ENCODE peak calls at places on chromosomes 7 and 10, in seven cellular contexts. J is mammary epithelial cell; W is thyroid gland; Y is CD8-positive, alpha-beta T cell; R is BJ; P is AG04450; F is GM12865. M is an unnamed sample.

GRCh38 chr7:33418251-33418701 is 288.9 kb downstream of the BBS9 start:
- DNase-seq in F (no peak), W (no peak), Y (no peak), R (no peak), P (no peak), J (no peak), M (no peak)

GRCh38 chr10:58839771-58840170 is 327.1 kb downstream of the BICC1 start:
- DNase-seq in P (no peak), Y (no peak), R (no peak), W (no peak), J (no peak), F (no peak), M (no peak)

GRCh38 chr10:9157656-9158055 is 1103.2 kb downstream of the GATA3 start:
- DNase-seq in J (no peak), W (no peak), Y (no peak), R (no peak), F (no peak), P (no peak), M (no peak)

GRCh38 chr7:50812847-50813475 is 30.3 kb upstream of the GRB10 start:
- DNase-seq in J (peak), P (no peak), Y (no peak), W (peak), R (peak), F (no peak), M (no peak)

GRCh38 chr7:98420966-98421612 is 20.2 kb upstream of the BAIAP2L1 start:
- DNase-seq in P (no peak), J (peak), Y (peak), F (peak), R (no peak), W (peak), M (peak)

GRCh38 chr7:81846398-81846797 is 76.6 kb upstream of the HGF start:
- DNase-seq in Y (no peak), J (no peak), R (peak), W (peak), F (peak), P (peak), M (no peak)

GRCh38 chr7:77326131-77326530 is 90.0 kb downstream of the GSAP start:
- DNase-seq in J (peak), R (no peak), W (no peak), P (no peak), Y (no peak), F (peak), M (no peak)

GRCh38 chr7:151891182-151891581 is 14.3 kb upstream of the PRKAG2 start:
- DNase-seq in P (no peak), W (no peak), R (no peak), J (no peak), F (no peak), Y (no peak), M (no peak)

GRCh38 chr7:31101544-31101943 is 49.4 kb downstream of the ADCYAP1R1 start:
- DNase-seq in P (no peak), F (no peak), W (no peak), R (no peak), J (no peak), Y (no peak), M (no peak)

GRCh38 chr7:138670594-138670993 is 30.6 kb downstream of the SVOPL start:
- DNase-seq in P (no peak), Y (no peak), R (no peak), J (no peak), W (no peak), F (no peak), M (no peak)

GRCh38 chr7:101963693-101964092 is 146.3 kb downstream of the CUX1 start:
- DNase-seq in R (no peak), J (no peak), W (no peak), P (no peak), F (no peak), Y (no peak), M (no peak)

GRCh38 chr10:35367991-35368390 is 31.7 kb downstream of the CCNY start:
- DNase-seq in P (no peak), Y (no peak), J (no peak), W (no peak), F (no peak), R (no peak), M (no peak)

GRCh38 chr7:14414274-14414986 is 425.0 kb upstream of the ETV1 start:
- DNase-seq in P (no peak), J (no peak), Y (no peak), R (no peak), F (no peak), W (no peak), M (no peak)

GRCh38 chr10:122154034-122154732 is 116.9 kb upstream of the BTBD16 start:
- DNase-seq in F (no peak), W (no peak), P (no peak), J (no peak), R (no peak), Y (no peak), M (no peak)

GRCh38 chr10:6333086-6333485 is 130.4 kb downstream of the PFKFB3 start:
- DNase-seq in Y (no peak), J (no peak), F (no peak), P (no peak), R (no peak), W (no peak), M (no peak)

GRCh38 chr10:100186813-100187212 is 984 bp upstream of the ERLIN1 start:
- DNase-seq in P (no peak), F (peak), J (no peak), W (peak), Y (no peak), R (no peak), M (peak)

GRCh38 chr10:80461208-80462183 is 7.4 kb downstream of the TSPAN14 start:
- DNase-seq in F (no peak), R (no peak), Y (no peak), W (peak), P (no peak), J (no peak), M (peak)

GRCh38 chr7:156764016-156764669 is 123.6 kb downstream of the RNF32 start:
- DNase-seq in Y (no peak), W (peak), R (no peak), F (no peak), J (peak), P (peak), M (peak)

GRCh38 chr10:96588060-96588554 is 1.3 kb upstream of the TM9SF3 start:
- DNase-seq in F (peak), P (no peak), J (no peak), W (peak), Y (no peak), R (no peak), M (no peak)

GRCh38 chr10:78225611-78226010 is 191.9 kb downstream of the RPS24 start:
- DNase-seq in J (no peak), W (no peak), Y (no peak), R (no peak), F (no peak), P (no peak), M (no peak)

GRCh38 chr10:43961523-43962345 is 313.1 kb upstream of the ZNF32 start:
- DNase-seq in R (no peak), F (no peak), P (no peak), W (no peak), J (no peak), Y (no peak), M (no peak)

GRCh38 chr7:72078301-72078700 is 333.8 kb downstream of the CALN1 start:
- DNase-seq in P (no peak), F (no peak), Y (no peak), J (no peak), R (no peak), W (no peak), M (no peak)

DNA sequence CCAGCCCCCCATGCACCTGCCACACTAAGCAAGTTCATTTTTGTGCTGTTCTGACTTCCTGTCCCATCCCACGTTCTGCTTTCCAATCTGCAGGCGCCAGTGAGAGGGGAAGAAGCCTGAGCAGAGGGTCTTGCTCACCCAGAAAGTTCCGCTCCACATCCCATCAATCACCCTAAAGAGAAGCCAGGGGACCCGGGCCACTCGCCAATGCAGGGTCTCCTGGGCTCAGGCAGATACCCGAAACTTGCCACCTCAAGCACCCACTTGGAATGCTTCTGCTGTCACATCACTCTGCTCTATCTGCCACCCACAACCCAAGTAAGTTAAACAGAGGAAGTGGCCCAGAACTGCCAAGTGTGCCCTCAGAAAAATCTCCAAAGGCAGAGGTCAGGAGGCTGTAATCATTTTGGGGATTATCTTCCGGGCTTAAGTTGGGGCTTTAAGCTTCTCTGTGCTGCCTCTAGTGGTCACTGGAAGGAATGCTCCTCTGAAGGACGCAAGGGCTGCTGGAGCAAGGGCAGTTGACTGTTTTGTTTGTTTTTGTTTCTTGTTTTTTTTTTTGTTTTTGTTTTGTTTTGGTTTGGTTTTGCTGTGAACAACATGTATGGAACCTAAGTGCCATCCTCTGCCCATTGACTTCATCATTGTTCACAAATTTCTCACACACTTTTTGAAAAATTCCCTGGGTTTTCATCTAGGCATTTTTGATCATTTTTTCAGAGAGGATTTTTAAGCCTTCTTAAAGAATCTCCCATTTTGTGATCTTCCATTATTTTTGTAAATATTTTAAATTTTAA is 25.5 kb downstream of the PRR15 start:
- DNase-seq in J (no peak), W (peak), R (no peak), P (peak), Y (no peak), F (peak), M (peak)
- H3K4me3 ChIP-seq in J (no peak), W (no peak), R (no peak), P (no peak), Y (no peak), F (no peak), M (no peak)

DNA sequence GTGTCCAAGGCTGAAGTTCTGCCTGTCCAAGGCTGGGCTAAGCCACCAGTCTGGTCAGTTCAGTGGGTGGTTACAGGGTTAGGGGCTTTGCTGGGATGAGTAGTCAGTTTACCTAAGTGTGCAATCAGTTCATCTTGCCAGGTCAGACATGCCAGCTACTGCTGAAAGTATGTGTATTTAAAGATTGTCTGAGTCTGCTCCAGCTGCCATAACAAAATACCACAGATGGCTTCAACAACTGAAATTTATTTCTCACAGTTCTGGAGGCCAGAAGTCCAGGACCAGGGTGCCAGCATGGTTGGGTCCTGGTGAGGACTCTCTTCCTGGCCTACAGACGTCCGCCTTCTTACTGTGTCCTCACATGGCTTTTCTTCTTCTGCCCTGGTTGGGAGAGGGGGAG is 52.4 kb upstream of the TNS3 start:
- DNase-seq in P (no peak), F (no peak), J (peak), Y (no peak), R (no peak), W (no peak), M (no peak)
- H3K4me3 ChIP-seq in P (no peak), F (no peak), J (no peak), Y (no peak), R (no peak), W (no peak), M (no peak)

GRCh38 chr7:100171087-100171681 is 2.8 kb upstream of the GAL3ST4 start:
- DNase-seq in R (no peak), P (no peak), Y (no peak), J (no peak), F (no peak), W (no peak), M (no peak)
- H3K4me3 ChIP-seq in R (peak), P (no peak), Y (peak), J (no peak), F (no peak), W (no peak), M (no peak)

GRCh38 chr7:945147-945555 is 9.3 kb downstream of the ADAP1 start:
- DNase-seq in F (no peak), J (no peak), Y (no peak), R (no peak), P (no peak), W (peak), M (no peak)

GRCh38 chr7:946256-946996 is 8.1 kb downstream of the ADAP1 start:
- DNase-seq in P (no peak), W (no peak), F (no peak), J (no peak), Y (no peak), R (no peak), M (no peak)

GRCh38 chr7:945556-946255 is 8.8 kb downstream of the ADAP1 start:
- DNase-seq in F (no peak), P (no peak), J (peak), W (peak), Y (no peak), R (no peak), M (no peak)

GRCh38 chr7:947391-948210 is 6.9 kb downstream of the ADAP1 start:
- DNase-seq in P (no peak), R (no peak), W (no peak), F (no peak), J (no peak), Y (no peak), M (no peak)

DNA sequence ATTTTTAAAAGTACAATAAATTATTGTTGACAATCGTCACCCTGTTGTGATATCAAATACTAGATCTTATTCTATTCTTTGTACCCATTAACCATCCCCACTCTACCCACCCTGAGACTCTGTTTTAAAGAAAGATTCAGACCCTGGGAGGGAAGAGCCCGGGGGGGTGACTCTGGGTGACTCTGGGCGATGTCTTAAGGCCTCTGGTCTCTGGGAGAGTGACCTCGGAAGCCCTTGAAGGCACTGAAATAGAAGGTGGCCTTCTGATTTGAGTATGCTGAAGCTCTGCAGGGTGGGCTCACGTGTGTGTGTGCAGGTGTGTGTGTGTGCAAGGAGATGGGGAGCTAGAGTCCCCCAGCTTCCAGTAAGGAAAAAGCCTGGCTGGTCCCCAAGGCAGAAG is 9.7 kb downstream of the ADAP1 start:
- DNase-seq in W (no peak), F (no peak), R (no peak), P (no peak), Y (no peak), J (no peak), M (no peak)
- H3K4me3 ChIP-seq in W (no peak), F (no peak), R (no peak), P (no peak), Y (no peak), J (no peak), M (no peak)

GRCh38 chr10:83248232-83248631 is 891.1 kb upstream of the GHITM start:
- DNase-seq in W (no peak), P (no peak), Y (no peak), J (no peak), R (peak), F (no peak), M (no peak)

GRCh38 chr10:83252169-83252568 is 887.1 kb upstream of the GHITM start:
- DNase-seq in W (no peak), J (no peak), F (no peak), P (no peak), R (no peak), Y (no peak), M (no peak)

GRCh38 chr10:83254698-83255097 is 884.6 kb upstream of the GHITM start:
- DNase-seq in Y (no peak), W (no peak), F (no peak), J (no peak), R (no peak), P (no peak), M (no peak)

DNA sequence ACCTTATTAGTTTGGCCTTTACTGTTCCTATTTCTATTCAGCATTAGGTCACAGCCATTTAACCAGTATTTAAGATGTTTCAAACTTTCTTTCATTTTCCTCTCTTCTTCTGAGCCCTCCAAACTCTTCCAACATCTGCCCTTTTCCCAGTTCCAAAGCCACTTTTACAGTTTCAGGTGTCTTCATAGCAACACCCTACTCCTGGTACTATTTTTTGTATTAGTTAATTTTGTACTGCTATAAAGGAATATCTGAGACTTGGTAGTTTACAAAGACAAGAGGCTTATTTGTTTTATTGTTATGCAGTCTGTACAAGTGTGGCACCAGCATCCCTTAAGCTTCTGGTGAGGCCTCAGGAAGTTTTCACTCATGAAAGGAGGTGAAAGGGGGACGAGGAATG is 886.0 kb upstream of the GHITM start:
- DNase-seq in P (no peak), W (no peak), Y (no peak), F (no peak), R (no peak), J (no peak), M (no peak)
- H3K4me3 ChIP-seq in P (no peak), W (no peak), Y (no peak), F (no peak), R (no peak), J (no peak), M (no peak)

GRCh38 chr7:25795824-25796235 is 356.2 kb upstream of the NFE2L3 start:
- DNase-seq in R (no peak), J (no peak), W (peak), F (peak), P (no peak), Y (no peak), M (no peak)
- H3K4me3 ChIP-seq in R (no peak), J (no peak), W (no peak), F (no peak), P (peak), Y (no peak), M (peak)